ENCODE peak calls at places on chromosomes 6 and 20, in six cellular contexts. U, Y, M, Z, K and A are unnamed samples.

GRCh38 chr6:137880633-137881521 is 13.8 kb downstream of the TNFAIP3 start:
- DNase-seq in U (no peak), Y (no peak), M (no peak), Z (no peak), K (no peak), A (no peak)

GRCh38 chr20:61042501-61043385 is 209.3 kb upstream of the CDH4 start:
- DNase-seq in U (no peak), Y (no peak), M (no peak), Z (peak), K (peak), A (no peak)

GRCh38 chr6:111686249-111686997 is 80.7 kb upstream of the TRAF3IP2 start:
- DNase-seq in U (no peak), Y (peak), M (no peak), Z (no peak), K (no peak), A (no peak)

GRCh38 chr6:113065606-113066005 is 718.5 kb downstream of the RFPL4B start:
- DNase-seq in U (peak), Y (no peak), M (no peak), Z (no peak), K (peak), A (no peak)

GRCh38 chr6:165646484-165646883 is 16.6 kb downstream of the PDE10A start:
- DNase-seq in U (no peak), Y (no peak), M (no peak), Z (no peak), K (no peak), A (no peak)

GRCh38 chr20:47370850-47371782 is 14.6 kb upstream of the ZMYND8 start:
- DNase-seq in U (no peak), Y (no peak), M (no peak), Z (no peak), K (no peak), A (no peak)

GRCh38 chr20:11186301-11187008 is 512.7 kb upstream of the JAG1 start:
- DNase-seq in U (no peak), Y (no peak), M (no peak), Z (peak), K (no peak), A (no peak)

GRCh38 chr6:41706876-41707564 is 28.4 kb downstream of the TFEB start:
- DNase-seq in U (peak), Y (peak), M (no peak), Z (no peak), K (peak), A (no peak)

GRCh38 chr20:10674684-10675455 is 1.1 kb upstream of the JAG1 start:
- DNase-seq in U (peak), Y (peak), M (peak), Z (peak), K (peak), A (peak)

GRCh38 chr20:53899351-53900167 is 170.8 kb downstream of the BCAS1 start:
- DNase-seq in U (peak), Y (no peak), M (peak), Z (peak), K (peak), A (peak)

GRCh38 chr6:31042801-31043200 is 32.5 kb downstream of the MUC22 start:
- DNase-seq in U (peak), Y (no peak), M (peak), Z (peak), K (peak), A (peak)

GRCh38 chr6:37125779-37126553 is 44.0 kb upstream of the PIM1 start:
- DNase-seq in U (peak), Y (no peak), M (no peak), Z (no peak), K (no peak), A (no peak)

GRCh38 chr6:149904661-149905370 is 6.9 kb upstream of the RAET1E start:
- DNase-seq in U (no peak), Y (no peak), M (no peak), Z (no peak), K (no peak), A (no peak)

GRCh38 chr20:61662226-61662945 is 403.3 kb downstream of the TAF4 start:
- DNase-seq in U (no peak), Y (no peak), M (no peak), Z (no peak), K (no peak), A (no peak)

DNA sequence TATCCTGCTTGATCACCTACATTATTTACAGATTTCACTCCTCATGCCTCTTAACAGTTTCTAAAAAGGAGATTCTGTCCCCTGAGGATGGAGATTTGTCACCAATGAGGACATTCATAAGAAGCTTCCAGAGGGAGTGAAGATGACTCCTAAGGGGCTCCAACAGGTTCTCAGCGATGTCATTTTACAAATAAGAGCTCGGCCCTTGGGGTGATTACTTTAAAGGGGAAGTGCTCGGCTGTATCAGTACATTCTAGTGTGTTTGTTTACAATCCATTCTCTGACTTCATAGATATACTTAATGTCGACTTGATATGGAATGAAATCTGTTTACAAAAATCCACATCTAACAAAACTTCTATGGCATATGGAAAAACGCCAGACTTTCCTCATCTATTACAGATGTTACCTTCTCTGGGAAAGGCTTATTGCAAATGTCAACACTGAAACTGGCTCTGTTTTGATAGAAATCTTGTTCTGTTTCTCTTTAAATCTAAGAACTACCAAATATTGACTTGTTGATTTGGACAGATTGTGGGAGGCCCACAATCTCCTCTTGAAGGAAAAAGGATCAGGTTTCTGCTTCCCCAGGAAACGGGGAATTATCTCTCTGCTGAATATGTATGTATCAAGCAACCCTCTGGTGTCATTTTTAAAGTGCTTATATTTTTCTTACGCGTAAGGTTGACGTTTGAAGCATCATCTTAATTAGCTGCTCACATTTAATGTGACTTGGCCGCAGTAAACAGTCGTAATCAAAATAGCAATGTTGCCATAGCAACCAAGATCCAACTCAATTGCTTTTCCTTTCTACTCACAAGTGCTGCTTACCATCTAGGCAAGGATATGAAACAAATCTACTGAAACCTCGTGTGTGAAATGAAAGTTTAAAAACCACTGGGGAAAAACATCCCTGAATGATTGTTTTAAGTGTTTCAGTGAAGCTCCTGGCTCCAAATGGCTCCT is 95.8 kb downstream of the SHLD1 start:
- DNase-seq in U (peak), Y (no peak), M (peak), Z (no peak), K (peak), A (no peak)
- TF ChIP-seq CTCF in U (no peak), Y (no peak), M (no peak), Z (no peak), K (no peak), A (no peak)

DNA sequence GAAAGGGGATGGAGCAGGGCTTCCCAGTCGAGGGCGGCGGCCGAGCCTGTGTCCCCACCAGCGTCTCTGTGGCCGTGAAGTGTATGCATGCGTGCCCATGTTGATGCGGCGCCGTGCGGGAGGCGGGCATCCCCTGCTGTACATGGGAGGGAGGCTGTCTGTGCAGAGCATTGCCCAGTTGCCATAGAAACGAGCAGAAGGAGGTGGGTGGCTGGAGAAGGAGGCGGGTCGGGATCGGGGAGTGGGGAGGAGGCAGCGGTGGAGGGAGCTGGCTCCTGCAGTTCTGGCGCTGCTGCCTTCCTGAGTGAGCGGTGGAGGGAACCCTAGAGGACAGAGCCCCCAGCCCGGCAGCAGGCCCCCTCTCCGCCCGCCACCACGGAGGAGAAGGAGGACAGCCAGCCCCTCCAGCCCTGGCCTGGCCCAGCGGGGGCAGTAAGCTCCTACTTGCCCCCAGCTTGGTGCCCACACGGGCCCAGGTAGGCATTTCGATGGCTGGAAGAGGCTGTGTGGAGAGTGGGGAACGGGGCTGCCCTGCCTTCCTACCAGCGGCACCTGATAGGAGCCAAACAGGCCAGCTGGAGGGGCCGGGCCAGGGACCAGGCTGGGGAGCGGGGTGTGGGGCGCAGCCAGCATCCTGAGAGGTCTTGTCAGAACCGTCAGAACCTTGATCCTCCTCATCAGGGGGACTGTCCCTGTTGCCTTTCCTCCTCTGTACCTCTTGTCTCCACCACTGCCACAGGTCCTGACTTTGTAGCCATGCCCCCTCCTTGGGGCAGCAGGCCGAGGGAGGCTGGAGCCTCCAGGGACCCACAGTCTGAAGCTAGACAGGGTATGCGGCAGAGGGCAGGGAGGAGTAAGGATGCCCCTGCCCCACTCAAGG is 41.3 kb downstream of the SPDEF start:
- DNase-seq in U (peak), Y (no peak), M (no peak), Z (no peak), K (peak), A (no peak)
- TF ChIP-seq CTCF in U (peak), Y (no peak), M (no peak), Z (no peak), K (no peak), A (no peak)

GRCh38 chr20:4720977-4721349 is 746 bp upstream of the PRND start:
- DNase-seq in U (no peak), Y (no peak), M (no peak), Z (no peak), K (no peak), A (no peak)
- TF ChIP-seq CTCF in U (no peak), Y (no peak), M (no peak), Z (no peak), K (no peak), A (no peak)

DNA sequence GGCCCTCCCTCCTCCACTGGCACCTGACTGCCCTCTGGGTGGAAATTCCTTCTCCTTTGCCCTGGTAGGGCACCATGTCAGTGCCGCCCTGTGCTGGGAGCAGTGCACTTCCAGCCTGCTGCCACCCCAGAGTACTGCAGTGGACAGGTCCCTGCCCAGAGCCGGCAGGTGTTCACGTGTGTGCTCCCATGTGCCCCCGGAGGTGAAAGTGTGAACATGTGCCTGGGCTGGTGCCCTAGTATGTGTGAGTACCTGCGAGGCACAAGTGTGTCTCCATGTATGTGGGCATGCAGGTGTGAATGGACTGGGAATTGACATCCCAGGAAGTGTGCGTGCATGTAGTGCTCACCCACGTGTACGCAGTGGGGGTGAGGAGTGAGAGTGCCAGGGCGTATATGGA is 29.4 kb downstream of the SDCBP2 start:
- DNase-seq in U (no peak), Y (no peak), M (peak), Z (peak), K (no peak), A (peak)
- TF ChIP-seq CTCF in U (peak), Y (no peak), M (peak), Z (peak), K (no peak), A (no peak)